ENCODE peak calls at places on chromosomes 6 and 20, in seven cellular contexts. C is heart left ventricle, F is IMR-90, Y is H1, B is tibial nerve, L is stomach, Z is right lobe of liver. D is an unnamed sample.

GRCh38 chr6:160194808-160195207 is 63.8 kb downstream of the SLC22A2 start:
- DNase-seq in B (no peak), Y (no peak), L (no peak), Z (no peak), C (no peak), F (no peak), D (no peak)

GRCh38 chr6:10099086-10099499 is 315.8 kb downstream of the TFAP2A start:
- DNase-seq in C (no peak), B (no peak), F (no peak), Z (no peak), L (peak; percentile 48), Y (no peak), D (peak; percentile 52)

GRCh38 chr6:43803783-43804549 is 34.0 kb downstream of the VEGFA start:
- DNase-seq in C (no peak), F (peak; percentile 36), B (no peak), Z (peak; percentile 79), L (no peak), Y (no peak), D (peak; percentile 77)

GRCh38 chr6:5665667-5666066 is 341.1 kb downstream of the NRN1 start:
- DNase-seq in Y (no peak), B (no peak), C (no peak), Z (no peak), F (no peak), L (no peak), D (no peak)

GRCh38 chr6:144104898-144105487 is 9.6 kb upstream of the SF3B5 start:
- DNase-seq in F (peak; percentile 79), C (no peak), L (no peak), Y (no peak), Z (no peak), B (no peak), D (no peak)

GRCh38 chr6:48560408-48560807 is 449.4 kb upstream of the PTCHD4 start:
- DNase-seq in C (no peak), Y (no peak), B (no peak), F (peak; percentile 22), L (no peak), Z (no peak), D (no peak)

GRCh38 chr20:33992145-33992922 is 1.4 kb upstream of the RALY start:
- DNase-seq in B (no peak), C (no peak), L (no peak), Y (no peak), Z (no peak), F (peak; percentile 54), D (no peak)

GRCh38 chr6:55694148-55694547 is 115.2 kb upstream of the HMGCLL1 start:
- DNase-seq in B (no peak), F (peak; percentile 78), Y (peak; percentile 50), L (no peak), Z (no peak), C (peak; percentile 35), D (no peak)

GRCh38 chr6:46635462-46635861 is 17.2 kb downstream of the CYP39A1 start:
- DNase-seq in Y (no peak), L (no peak), F (no peak), B (no peak), Z (no peak), C (no peak), D (no peak)

GRCh38 chr6:158655569-158656450 is 6.0 kb downstream of the SYTL3 start:
- DNase-seq in L (no peak), Z (no peak), F (peak; percentile 21), B (no peak), Y (no peak), C (no peak), D (no peak)

GRCh38 chr6:220312-220711 is 72.0 kb upstream of the DUSP22 start:
- DNase-seq in F (no peak), Z (no peak), Y (no peak), L (no peak), C (no peak), B (no peak), D (no peak)

GRCh38 chr6:219019-219570 is 73.2 kb upstream of the DUSP22 start:
- DNase-seq in L (no peak), Z (no peak), C (no peak), B (no peak), F (no peak), Y (no peak), D (no peak)

GRCh38 chr6:219641-220198 is 72.6 kb upstream of the DUSP22 start:
- DNase-seq in Y (no peak), C (peak; percentile 70), B (peak; percentile 38), L (peak; percentile 43), Z (peak; percentile 70), F (peak; percentile 66), D (peak; percentile 17)

GRCh38 chr6:217048-217659 is 75.1 kb upstream of the DUSP22 start:
- DNase-seq in F (no peak), L (peak; percentile 56), B (no peak), Y (peak; percentile 36), Z (no peak), C (no peak), D (no peak)

GRCh38 chr6:218153-219018 is 73.9 kb upstream of the DUSP22 start:
- DNase-seq in Z (no peak), L (no peak), B (no peak), F (no peak), C (no peak), Y (no peak), D (no peak)
- TF ChIP-seq POLR2A in Z (no peak), L (no peak), B (no peak), F (no peak), C (no peak), Y (no peak), D (no peak)

DNA sequence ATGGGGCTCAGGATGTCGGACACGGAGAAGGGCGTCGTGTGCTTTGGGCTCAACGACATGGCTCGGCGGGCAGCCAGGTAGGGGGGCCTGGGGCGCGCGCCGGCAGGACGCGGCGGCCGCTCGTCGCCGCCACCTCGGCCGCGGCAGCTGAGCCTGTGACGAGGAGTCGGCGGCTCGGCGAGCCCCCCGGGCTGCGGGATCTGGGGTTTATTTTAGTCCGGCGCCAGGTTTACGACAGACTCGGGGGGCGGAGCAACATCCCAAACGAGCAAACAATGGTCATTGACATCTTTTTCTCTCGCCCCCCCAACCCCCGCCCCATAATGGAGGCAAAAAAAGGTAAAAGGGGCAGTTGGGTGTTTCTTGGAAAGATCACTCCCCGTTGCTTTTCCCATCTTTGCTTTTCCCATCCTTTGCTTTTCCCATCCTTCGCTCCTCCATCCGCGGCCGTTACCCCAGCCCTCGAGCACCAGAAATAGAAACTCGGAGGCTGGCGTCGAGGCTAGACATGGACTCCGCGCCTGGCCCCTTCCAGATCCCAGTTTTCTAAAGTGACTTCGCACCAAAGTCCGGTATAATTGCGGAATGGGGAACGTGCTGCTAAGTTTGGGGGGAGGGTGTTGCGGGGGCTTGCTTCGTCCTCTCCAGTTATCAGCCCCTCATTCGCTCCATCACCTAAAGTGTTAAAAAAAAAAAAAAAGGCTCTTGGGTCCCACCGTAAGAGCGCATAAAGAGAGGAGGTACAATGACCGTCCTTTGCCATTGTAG is at the start of gene NKX2-4:
- DNase-seq in Y (no peak), F (no peak), B (no peak), Z (no peak), L (no peak), C (no peak), D (no peak)
- H3K27me3 ChIP-seq in Y (peaks cover 51% of the 10 kb centered on the region), F (peaks cover 72% of the 10 kb centered on the region), B (peaks cover 4% of the 10 kb centered on the region), Z (peaks cover 48% of the 10 kb centered on the region), L (peaks cover 79% of the 10 kb centered on the region), C (peaks cover 72% of the 10 kb centered on the region), D (no peaks in the 10 kb centered on the region)

GRCh38 chr6:11769816-11770545 is 8.6 kb downstream of the ADTRP start:
- DNase-seq in F (no peak), L (no peak), B (no peak), Z (no peak), Y (no peak), C (no peak), D (no peak)
- TF ChIP-seq POLR2A in F (no peak), L (no peak), B (no peak), Z (no peak), Y (no peak), C (no peak), D (no peak)

DNA sequence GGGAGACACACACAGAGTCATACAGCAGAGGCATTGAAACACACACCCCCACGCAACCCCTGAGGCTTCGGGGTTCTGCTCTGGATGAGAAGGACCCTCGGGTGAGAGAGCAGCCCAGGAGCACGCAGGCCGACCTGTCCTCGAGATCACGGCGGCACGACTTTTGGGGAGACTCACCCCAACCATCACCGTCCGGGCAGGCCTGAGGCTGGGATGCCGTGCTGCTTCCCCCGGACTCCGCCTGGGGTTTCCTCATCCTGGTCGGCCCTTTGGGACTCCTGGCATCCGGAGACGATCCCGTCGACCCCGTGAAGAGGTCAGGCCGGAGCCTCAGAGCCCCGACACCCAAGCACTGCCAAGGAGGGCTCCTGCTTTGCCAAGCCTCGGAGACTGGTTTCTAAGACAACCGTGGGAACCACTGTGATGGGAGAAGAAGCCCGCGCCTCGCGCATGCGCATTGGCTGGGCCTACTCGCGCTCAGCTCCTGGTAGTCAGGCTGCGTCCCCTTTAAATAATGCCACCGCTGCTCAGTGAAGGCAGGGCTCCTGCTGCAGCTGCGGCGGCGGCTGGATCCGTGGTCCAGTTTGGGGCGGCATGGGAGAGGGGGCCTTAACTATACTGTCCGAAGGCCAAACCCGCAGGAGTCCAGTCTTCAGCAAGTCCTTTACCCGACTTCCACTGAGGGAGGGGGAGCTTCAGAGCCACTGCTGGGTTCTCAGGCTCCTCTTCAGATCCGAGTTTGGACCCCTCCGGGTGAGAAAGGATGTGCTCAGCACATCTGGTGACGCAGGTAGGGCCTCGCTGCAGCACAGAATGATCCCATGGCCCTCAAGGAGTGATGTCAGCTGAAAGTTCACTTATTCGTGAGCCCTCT is 171.4 kb upstream of the ZNF337 start:
- DNase-seq in Z (peak; percentile 64), F (peak; percentile 16), Y (no peak), L (peak; percentile 79), C (peak; percentile 86), B (no peak), D (peak; percentile 83)
- H3K27me3 ChIP-seq in Z (peaks cover 13% of the 10 kb centered on the region), F (peaks cover 18% of the 10 kb centered on the region), Y (peaks cover 32% of the 10 kb centered on the region), L (peaks cover 17% of the 10 kb centered on the region), C (no peaks in the 10 kb centered on the region), B (no peaks in the 10 kb centered on the region), D (no peaks in the 10 kb centered on the region)

GRCh38 chr6:170160031-170160627 is 130.7 kb downstream of the DLL1 start:
- DNase-seq in B (no peak), Z (no peak), C (no peak), Y (no peak), L (no peak), F (no peak), D (peak; percentile 6)
- TF ChIP-seq POLR2A in B (no peak), Z (no peak), C (no peak), Y (no peak), L (no peak), F (no peak), D (no peak)

DNA sequence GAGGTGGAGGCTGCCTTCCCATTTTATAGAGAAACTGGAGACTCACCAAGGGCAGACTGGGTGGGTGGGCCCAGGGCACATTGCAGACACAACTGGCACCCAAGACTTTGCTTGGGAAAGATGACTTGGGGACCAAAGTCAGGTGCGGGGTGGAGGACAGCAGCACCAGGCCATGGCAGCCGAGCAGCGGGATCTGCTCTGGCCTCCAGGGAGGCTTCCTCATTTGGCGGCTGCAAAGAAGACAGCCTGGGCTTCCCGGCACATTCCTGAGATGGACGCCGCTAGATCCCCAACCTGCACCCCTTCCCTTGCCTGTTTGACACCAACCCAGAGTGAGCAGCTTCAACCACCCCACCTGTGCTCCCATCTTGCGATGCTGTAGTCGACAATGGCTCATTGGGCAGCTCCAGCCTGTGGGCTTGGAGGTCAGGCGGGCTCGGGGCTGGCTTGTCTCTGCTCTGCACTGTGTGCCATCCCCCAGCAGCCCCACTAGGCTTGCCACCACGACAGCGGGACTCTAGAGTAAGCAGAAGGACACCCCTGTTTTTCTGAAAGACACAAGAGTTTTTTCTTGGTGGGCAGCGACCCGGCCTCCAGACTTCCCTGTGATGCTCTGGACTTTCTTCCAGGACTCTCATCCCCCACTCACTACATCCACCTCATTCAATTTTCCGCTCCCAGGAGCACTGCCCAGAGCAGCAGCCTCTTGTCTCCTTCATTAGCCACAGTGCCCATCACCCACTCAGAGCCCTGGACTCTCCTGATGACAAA is 184.9 kb upstream of the CST7 start:
- DNase-seq in Z (no peak), Y (no peak), L (peak; percentile 8), F (no peak), C (no peak), B (no peak), D (no peak)
- H3K27me3 ChIP-seq in Z (no peaks in the 10 kb centered on the region), Y (no peaks in the 10 kb centered on the region), L (no peaks in the 10 kb centered on the region), F (peaks cover 20% of the 10 kb centered on the region), C (no peaks in the 10 kb centered on the region), B (no peaks in the 10 kb centered on the region), D (no peaks in the 10 kb centered on the region)

D was measured in body of pancreas.